ENCODE peak calls at places on chromosomes 11 and 22, in six cellular contexts. W is GM03348; M is GM12865; Z is occipital lobe; B is stimulated activated CD8-positive, alpha-beta memory T cell treated with anti-CD3 and anti-CD28 coated beads, Interleukin-4, amount 100 ng/mL, for 24 hours; D is body of pancreas. J is an unnamed sample.

GRCh38 chr11:14764899-14765527 is 121.4 kb downstream of the PDE3B start:
- DNase-seq in W (no peak), D (no peak), B (no peak), M (peak), Z (no peak), J (no peak)

GRCh38 chr11:109939176-109939810 is 153.9 kb upstream of the ZC3H12C start:
- DNase-seq in Z (no peak), M (peak), D (peak), W (peak), B (no peak), J (peak)

GRCh38 chr11:45662665-45663485 is 2.5 kb downstream of the CHST1 start:
- DNase-seq in Z (no peak), B (no peak), D (no peak), M (no peak), W (peak), J (no peak)

GRCh38 chr11:45045692-45046471 is 95.2 kb upstream of the TP53I11 start:
- DNase-seq in W (peak), M (no peak), D (peak), Z (peak), B (no peak), J (peak)

GRCh38 chr22:31085493-31085824 is 4.3 kb downstream of the SMTN start:
- DNase-seq in B (no peak), Z (peak), M (no peak), W (peak), D (peak), J (peak)

GRCh38 chr22:50035976-50036375 is 22.1 kb downstream of the TTLL8 start:
- DNase-seq in D (no peak), Z (no peak), M (no peak), B (no peak), W (no peak), J (no peak)

GRCh38 chr11:45664376-45665205 is 831 bp downstream of the CHST1 start:
- DNase-seq in W (no peak), Z (no peak), B (no peak), M (no peak), D (no peak), J (no peak)

GRCh38 chr22:32804036-32804435 is 2.5 kb downstream of the TIMP3 start:
- DNase-seq in B (no peak), D (no peak), Z (no peak), M (no peak), W (peak), J (peak)

GRCh38 chr11:77154381-77155081 is 26.5 kb downstream of the MYO7A start:
- DNase-seq in W (no peak), B (no peak), D (peak), M (no peak), Z (peak), J (peak)

GRCh38 chr22:50007057-50007511 is 5.5 kb downstream of the IL17REL start:
- DNase-seq in B (no peak), D (no peak), M (no peak), W (no peak), Z (no peak), J (no peak)

GRCh38 chr11:75246006-75246672 is 5.6 kb downstream of the TPBGL start:
- DNase-seq in B (no peak), W (no peak), Z (no peak), D (peak), M (no peak), J (peak)

GRCh38 chr11:68314886-68315580 is 2.6 kb downstream of the LRP5 start:
- DNase-seq in M (no peak), Z (no peak), W (no peak), B (no peak), D (peak), J (no peak)

GRCh38 chr22:37401861-37402506 is 25.3 kb downstream of the ELFN2 start:
- DNase-seq in M (no peak), D (no peak), W (no peak), B (no peak), Z (no peak), J (no peak)

GRCh38 chr11:3126207-3126865 is 38.8 kb downstream of the OSBPL5 start:
- DNase-seq in M (no peak), Z (no peak), B (no peak), W (no peak), D (peak), J (no peak)

GRCh38 chr11:46112961-46113617 is 8.2 kb downstream of the PHF21A start:
- DNase-seq in D (peak), M (peak), W (peak), B (no peak), Z (no peak), J (peak)

GRCh38 chr22:41982886-41983285 is 13.6 kb downstream of the SEPTIN3 start:
- DNase-seq in W (no peak), M (no peak), D (no peak), Z (no peak), B (no peak), J (no peak)

GRCh38 chr11:70863988-70864387 is 388.4 kb downstream of the SHANK2 start:
- DNase-seq in D (no peak), Z (no peak), B (no peak), W (no peak), M (no peak), J (no peak)

GRCh38 chr22:43828711-43829447 is 16.8 kb upstream of the EFCAB6 start:
- DNase-seq in M (no peak), D (no peak), W (peak), Z (no peak), B (no peak), J (peak)

GRCh38 chr11:47394322-47395224 is 13.8 kb upstream of the SLC39A13 start:
- DNase-seq in Z (no peak), W (no peak), M (peak), B (peak), D (no peak), J (no peak)

GRCh38 chr22:25372000-25372595 is 152.7 kb downstream of the CRYBB2 start:
- DNase-seq in D (no peak), B (no peak), M (no peak), Z (no peak), W (no peak), J (no peak)

GRCh38 chr11:34810107-34810562 is 106.0 kb downstream of the APIP start:
- DNase-seq in M (no peak), D (no peak), W (no peak), Z (no peak), B (no peak), J (no peak)

J was measured in testis.